ENCODE peak calls at places on chromosome 1, in four cellular contexts. B, T, V and X are unnamed samples.

GRCh38 chr1:2791027-2791760 is 10.3 kb downstream of the TTC34 start:
- DNase-seq in B (no peak), T (no peak), V (no peak), X (no peak)

GRCh38 chr1:185774384-185774783 is 40.2 kb downstream of the HMCN1 start:
- DNase-seq in B (no peak), T (no peak), V (no peak), X (no peak)

GRCh38 chr1:32701951-32702598 is 495 bp downstream of the SYNC start:
- DNase-seq in B (peak), T (no peak), V (peak), X (no peak)

GRCh38 chr1:241706967-241707366 is 54.9 kb downstream of the WDR64 start:
- DNase-seq in B (no peak), T (peak), V (no peak), X (no peak)

GRCh38 chr1:18761948-18762905 is 97.2 kb downstream of the TAS1R2 start:
- DNase-seq in B (no peak), T (no peak), V (no peak), X (no peak)

GRCh38 chr1:10979483-10979920 is 33.0 kb upstream of the TARDBP start:
- DNase-seq in B (peak), T (no peak), V (no peak), X (peak)

GRCh38 chr1:196372896-196373536 is 235.2 kb downstream of the KCNT2 start:
- DNase-seq in B (no peak), T (peak), V (peak), X (no peak)

GRCh38 chr1:30106125-30106524 is 617.3 kb downstream of the MATN1 start:
- DNase-seq in B (no peak), T (no peak), V (peak), X (no peak)

GRCh38 chr1:215891673-215892072 is 324.6 kb downstream of the KCTD3 start:
- DNase-seq in B (no peak), T (no peak), V (no peak), X (no peak)

GRCh38 chr1:236148471-236148847 is 6.1 kb downstream of the GPR137B start:
- DNase-seq in B (no peak), T (no peak), V (no peak), X (no peak)

GRCh38 chr1:184861755-184862336 is 107.2 kb upstream of the EDEM3 start:
- DNase-seq in B (no peak), T (no peak), V (no peak), X (no peak)

GRCh38 chr1:230070321-230071208 is 3.5 kb downstream of the GALNT2 start:
- DNase-seq in B (no peak), T (no peak), V (no peak), X (no peak)

GRCh38 chr1:230073371-230074035 is 6.5 kb downstream of the GALNT2 start:
- DNase-seq in B (peak), T (no peak), V (no peak), X (no peak)

GRCh38 chr1:230071316-230071715 is 4.3 kb downstream of the GALNT2 start:
- DNase-seq in B (no peak), T (no peak), V (no peak), X (no peak)

GRCh38 chr1:230072866-230073265 is 5.8 kb downstream of the GALNT2 start:
- DNase-seq in B (no peak), T (no peak), V (no peak), X (no peak)

DNA sequence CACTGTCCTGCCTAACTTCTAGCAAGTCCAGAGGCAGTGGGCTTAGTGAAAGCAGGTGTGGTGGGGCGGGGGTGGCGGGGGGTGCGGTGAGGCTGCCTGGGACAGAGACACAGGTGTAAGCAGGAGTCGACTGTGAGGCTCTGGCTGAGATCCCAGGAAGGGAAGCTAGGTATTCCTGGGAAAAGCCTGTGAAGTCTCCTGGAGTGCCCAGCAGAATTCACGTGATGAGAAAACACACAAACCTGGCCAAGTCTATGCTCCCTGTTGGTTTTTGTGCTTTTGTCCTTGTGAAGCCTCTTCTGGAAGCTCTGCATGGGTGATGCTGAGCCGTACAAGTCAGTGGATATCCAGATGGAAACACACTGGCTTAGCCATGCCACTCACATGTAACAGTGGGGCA is 5.3 kb downstream of the GALNT2 start:
- DNase-seq in B (no peak), T (no peak), V (no peak), X (no peak)
- H3K27ac ChIP-seq in B (peak), T (no peak), V (no peak), X (no peak)

GRCh38 chr1:91161749-91162148 is 139.9 kb upstream of the ZNF644 start:
- DNase-seq in B (no peak), T (no peak), V (no peak), X (no peak)

GRCh38 chr1:91160363-91161075 is 138.7 kb upstream of the ZNF644 start:
- DNase-seq in B (no peak), T (no peak), V (no peak), X (no peak)

GRCh38 chr1:91162613-91163012 is 140.8 kb upstream of the ZNF644 start:
- DNase-seq in B (no peak), T (no peak), V (no peak), X (no peak)

GRCh38 chr1:91165033-91165654 is 143.3 kb upstream of the ZNF644 start:
- DNase-seq in B (peak), T (peak), V (peak), X (peak)

GRCh38 chr1:91161166-91161565 is 139.3 kb upstream of the ZNF644 start:
- DNase-seq in B (no peak), T (no peak), V (no peak), X (no peak)
- H3K4me3 ChIP-seq in B (no peak), T (no peak), V (no peak), X (no peak)

GRCh38 chr1:160864173-160864572 is 1.5 kb upstream of the CD244 start:
- DNase-seq in B (no peak), T (no peak), V (no peak), X (no peak)
- TF ChIP-seq CTCF in B (no peak), T (no peak), V (no peak), X (no peak)

GRCh38 chr1:173330149-173330951 is 123.2 kb upstream of the TNFSF4 start:
- DNase-seq in B (no peak), T (no peak), V (no peak), X (no peak)
- H3K27ac ChIP-seq in B (no peak), T (no peak), V (no peak), X (no peak)

DNA sequence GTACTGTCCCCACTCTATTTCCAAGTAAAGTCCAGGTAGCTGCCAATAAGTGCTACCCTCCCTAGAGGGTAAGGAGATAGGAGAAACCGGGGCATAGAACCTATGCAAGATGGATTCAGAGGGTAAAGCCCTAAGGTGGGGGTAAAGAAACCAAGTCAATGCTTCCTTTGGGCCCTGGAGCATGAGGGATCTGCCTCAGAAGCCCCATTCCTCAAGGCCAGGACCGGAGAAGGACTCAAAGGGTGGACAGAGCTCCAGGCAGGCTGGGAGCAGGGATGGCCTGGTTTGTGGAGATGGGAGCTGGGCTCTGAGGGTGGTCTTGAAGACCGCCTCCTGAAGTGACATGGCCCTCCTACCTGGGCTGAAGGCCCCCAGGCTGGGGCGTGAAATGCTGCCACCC is 3.9 kb downstream of the EPHA2 start:
- DNase-seq in B (no peak), T (no peak), V (no peak), X (no peak)
- H3K4me3 ChIP-seq in B (peak), T (no peak), V (no peak), X (no peak)

DNA sequence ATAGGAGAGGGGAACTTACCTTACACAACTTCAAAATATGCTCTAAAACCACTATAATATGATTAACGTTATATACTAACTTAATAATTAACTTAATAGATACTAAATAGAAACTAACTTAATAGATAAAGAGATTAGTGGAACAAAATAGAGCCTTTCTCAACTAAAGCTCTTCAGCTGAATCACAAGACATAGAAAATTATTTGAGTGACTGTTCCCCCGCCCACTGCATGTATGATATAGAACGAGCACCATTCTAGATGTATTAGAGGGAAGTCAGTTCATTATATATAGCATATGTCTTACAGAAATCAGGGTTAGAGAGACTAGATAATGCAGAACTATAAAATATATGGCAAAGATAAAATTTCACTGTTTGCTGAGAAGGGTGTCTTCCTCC is 16.3 kb downstream of the LYPLAL1 start:
- DNase-seq in B (no peak), T (no peak), V (no peak), X (no peak)
- TF ChIP-seq CTCF in B (no peak), T (no peak), V (no peak), X (no peak)

GRCh38 chr1:181073638-181074037 is 14.9 kb upstream of the IER5 start:
- DNase-seq in B (no peak), T (no peak), V (no peak), X (no peak)
- H3K27ac ChIP-seq in B (no peak), T (peak), V (no peak), X (no peak)

GRCh38 chr1:117610036-117610435 is 4.2 kb downstream of the TENT5C start:
- DNase-seq in B (no peak), T (no peak), V (no peak), X (no peak)
- H3K4me3 ChIP-seq in B (peak), T (no peak), V (no peak), X (no peak)